ENCODE peak calls at places on chromosomes 6 and 20, in eight cellular contexts. H, W, A, P, S, E, Z and I are unnamed samples.
A peak's percentile ranks its signal among the peaks of the same experiment; 100 is the strongest.

GRCh38 chr20:41004561-41005360 is 23.9 kb upstream of the TOP1 start:
- DNase-seq in S (no peak), H (no peak), W (no peak), P (peak; percentile 54), E (no peak), Z (no peak), A (no peak), I (no peak)

GRCh38 chr20:51354769-51355319 is 187.7 kb downstream of the NFATC2 start:
- DNase-seq in E (peak; percentile 18), P (no peak), Z (no peak), S (no peak), W (no peak), A (no peak), H (no peak), I (no peak)

GRCh38 chr6:144955392-144955791 is 670.3 kb downstream of the UTRN start:
- DNase-seq in H (no peak), Z (no peak), S (no peak), W (no peak), E (no peak), A (no peak), P (no peak), I (no peak)

GRCh38 chr6:122033564-122034181 is 365.8 kb upstream of the HSF2 start:
- DNase-seq in P (no peak), Z (no peak), E (peak; percentile 63), A (no peak), S (no peak), H (no peak), W (no peak), I (peak; percentile 32)

GRCh38 chr6:158417760-158418098 is 105.5 kb downstream of the TULP4 start:
- DNase-seq in H (no peak), Z (no peak), P (peak; percentile 97), A (no peak), E (no peak), W (no peak), S (no peak), I (no peak)

GRCh38 chr6:152571089-152571488 is 66.1 kb downstream of the SYNE1 start:
- DNase-seq in H (no peak), S (no peak), W (no peak), E (no peak), A (no peak), P (no peak), Z (no peak), I (no peak)

GRCh38 chr20:58706975-58707681 is 14.5 kb downstream of the NPEPL1 start:
- DNase-seq in E (no peak), H (peak; percentile 8), Z (no peak), P (no peak), A (no peak), S (no peak), W (no peak), I (no peak)

GRCh38 chr6:45946887-45947286 is 68.8 kb downstream of the CLIC5 start:
- DNase-seq in P (no peak), H (no peak), Z (no peak), W (no peak), A (no peak), E (no peak), S (no peak), I (no peak)

GRCh38 chr6:134600671-134601070 is 282.8 kb upstream of the SGK1 start:
- DNase-seq in Z (no peak), S (no peak), E (no peak), W (no peak), A (no peak), H (no peak), P (no peak), I (no peak)

DNA sequence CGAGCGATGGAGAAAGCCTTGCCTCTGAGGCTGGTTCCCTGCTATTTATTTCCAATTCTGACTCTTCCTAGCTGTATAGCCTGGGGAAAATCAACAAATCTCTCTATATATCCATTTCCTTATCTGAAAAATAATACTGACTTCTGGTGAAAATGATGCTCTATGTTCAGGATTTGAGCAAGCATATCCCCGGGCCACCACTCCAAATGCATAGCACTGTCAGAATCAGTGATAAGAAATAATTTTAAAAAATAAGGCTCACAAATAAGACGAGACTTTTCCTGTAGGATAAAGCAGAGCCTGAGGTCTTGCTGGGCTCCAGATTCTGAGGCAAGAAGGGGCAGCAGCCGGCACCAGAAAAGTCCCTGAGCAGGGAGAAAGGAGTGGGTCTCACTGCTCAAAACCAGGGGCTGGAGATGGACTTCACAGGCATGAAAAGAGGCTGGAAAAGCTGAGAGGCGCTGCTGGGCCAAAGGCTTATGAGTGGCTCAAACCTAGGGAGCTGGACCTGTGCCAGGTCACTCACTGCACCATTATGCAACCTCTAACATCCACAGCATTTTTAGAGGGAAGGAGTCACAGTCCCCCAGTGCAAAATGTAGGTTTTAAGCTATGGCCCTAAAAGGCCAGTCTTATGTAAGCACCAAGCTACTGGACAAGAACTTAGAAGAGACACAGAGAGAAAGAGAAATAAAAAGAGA is 48.1 kb upstream of the SLC17A4 start:
- DNase-seq in W (no peak), P (peak; percentile 23), Z (no peak), S (no peak), A (no peak), E (no peak), H (no peak), I (no peak)
- TF ChIP-seq CTCF in W (no peak), P (no peak), Z (no peak), S (no peak), A (no peak), E (no peak), H (no peak), I (no peak)

GRCh38 chr6:119024111-119024510 is 54.4 kb downstream of the FAM184A start:
- DNase-seq in P (no peak), E (no peak), W (no peak), A (no peak), S (no peak), H (no peak), Z (no peak), I (no peak)
- TF ChIP-seq CTCF in P (no peak), E (no peak), W (no peak), A (no peak), S (no peak), H (no peak), Z (no peak), I (no peak)

DNA sequence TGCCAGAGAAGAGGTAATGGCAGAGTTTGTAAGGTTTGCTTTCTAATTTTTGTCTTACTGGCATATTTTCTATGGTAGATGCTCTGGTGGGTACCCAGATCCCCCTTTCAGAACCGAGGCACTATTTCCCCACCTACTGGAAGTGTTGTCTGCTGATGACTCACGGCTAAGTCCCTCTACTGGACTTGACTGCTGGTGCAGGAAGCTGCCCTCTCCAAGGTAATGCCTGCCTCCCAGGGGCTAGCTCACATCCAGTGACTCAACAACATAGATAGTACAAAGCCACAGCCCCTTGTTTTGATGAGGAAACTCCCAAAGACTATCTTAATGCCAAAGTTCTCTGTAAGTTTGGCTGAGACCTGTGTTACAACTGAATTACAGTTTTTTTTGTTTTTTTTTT is 285.4 kb upstream of the FLRT3 start:
- DNase-seq in H (peak; percentile 27), E (no peak), W (no peak), A (no peak), P (no peak), S (no peak), Z (no peak), I (no peak)
- TF ChIP-seq CTCF in H (no peak), E (peak; percentile 3), W (no peak), A (no peak), P (peak; percentile 40), S (no peak), Z (no peak), I (peak; percentile 26)

GRCh38 chr20:44223721-44224120 is 13.2 kb upstream of the OSER1 start:
- DNase-seq in W (no peak), P (no peak), S (no peak), H (no peak), A (no peak), Z (no peak), E (no peak), I (no peak)

GRCh38 chr20:44224651-44225050 is 14.1 kb upstream of the OSER1 start:
- DNase-seq in P (no peak), Z (no peak), H (no peak), S (no peak), A (no peak), W (no peak), E (no peak), I (no peak)

GRCh38 chr20:44221368-44221767 is 10.8 kb upstream of the OSER1 start:
- DNase-seq in H (no peak), W (no peak), P (no peak), S (no peak), E (no peak), Z (no peak), A (no peak), I (no peak)

GRCh38 chr20:44222027-44222426 is 11.5 kb upstream of the OSER1 start:
- DNase-seq in Z (no peak), P (no peak), A (no peak), H (no peak), E (no peak), S (no peak), W (no peak), I (no peak)

DNA sequence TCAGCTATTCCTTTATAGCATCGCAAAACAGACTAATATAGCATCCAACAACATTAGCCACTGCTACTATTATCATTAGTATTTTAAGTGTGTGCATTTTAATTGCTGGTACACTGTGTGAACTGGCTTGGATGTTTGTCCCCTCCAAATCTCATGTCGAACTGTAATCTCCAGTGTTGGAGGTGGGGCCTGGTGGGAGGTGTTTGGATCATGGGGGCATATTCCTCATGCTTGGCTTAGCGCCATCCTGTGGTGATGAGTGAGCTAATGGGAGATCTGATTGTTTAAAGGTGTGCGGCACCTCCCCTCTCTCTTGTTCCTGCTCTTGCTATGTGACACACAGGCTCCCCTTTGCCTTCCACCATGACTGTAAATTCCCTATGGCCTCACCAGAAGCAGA is 12.4 kb upstream of the OSER1 start:
- DNase-seq in A (no peak), P (no peak), W (no peak), Z (no peak), S (peak; percentile 23), E (no peak), H (peak; percentile 64), I (no peak)
- TF ChIP-seq CTCF in A (no peak), P (peak; percentile 20), W (peak; percentile 30), Z (no peak), S (peak; percentile 25), E (no peak), H (no peak), I (no peak)

DNA sequence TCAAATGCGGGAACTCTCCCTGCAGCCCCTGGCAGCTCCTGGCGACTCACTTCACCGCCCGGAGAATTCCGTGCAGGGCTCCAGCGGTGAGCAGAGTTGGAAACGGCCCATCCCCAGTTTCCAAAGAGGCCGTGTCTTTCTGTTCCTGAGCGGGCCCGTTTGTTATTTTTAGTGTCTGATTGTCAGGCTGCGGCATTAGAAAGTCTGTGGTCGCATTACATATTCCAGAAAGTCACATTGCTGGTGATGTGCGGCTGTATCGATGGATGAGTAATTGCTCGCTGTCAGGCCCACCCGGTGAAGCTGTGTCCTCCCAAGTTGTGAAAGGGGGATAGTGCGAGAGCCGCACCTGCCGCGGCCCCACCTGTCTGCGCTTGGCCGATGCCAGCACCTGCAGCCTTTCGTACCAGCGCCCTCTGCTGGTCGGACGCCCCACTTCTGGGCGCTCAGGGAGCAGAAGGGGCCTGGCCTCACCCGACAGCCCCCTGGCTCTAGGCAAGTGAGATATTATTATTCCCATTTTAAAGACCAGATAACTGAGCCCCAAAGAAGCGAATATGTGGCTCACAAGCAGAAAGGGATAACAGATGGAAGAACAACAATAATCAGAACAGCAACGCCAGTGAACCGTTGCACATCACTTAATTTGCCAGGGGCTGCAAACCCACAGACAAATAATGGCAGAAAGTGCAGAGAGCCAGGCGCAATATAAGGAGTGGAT is 244.9 kb downstream of the TSHZ2 start:
- DNase-seq in S (peak; percentile 78), A (peak; percentile 68), Z (peak; percentile 79), H (peak; percentile 95), W (peak; percentile 87), E (no peak), P (no peak), I (no peak)
- TF ChIP-seq CTCF in S (peak; percentile 87), A (peak; percentile 97), Z (peak; percentile 99), H (peak; percentile 88), W (peak; percentile 98), E (peak; percentile 92), P (peak; percentile 86), I (peak; percentile 73)

GRCh38 chr6:116611020-116611419 is 5.3 kb upstream of the RSPH4A start:
- DNase-seq in H (no peak), P (no peak), A (no peak), Z (no peak), S (no peak), W (no peak), E (no peak), I (no peak)
- TF ChIP-seq CTCF in H (no peak), P (no peak), A (no peak), Z (no peak), S (no peak), W (no peak), E (no peak), I (no peak)